ENCODE peak calls at places on chromosomes 7 and 10, in four cellular contexts. N is cardiac muscle cell, C is ovary, O is chondrocyte. Z is an unnamed sample.

GRCh38 chr10:119360181-119360921 is 153.0 kb downstream of the GRK5 start:
- DNase-seq in N (no peak), O (no peak), C (no peak), Z (no peak)

GRCh38 chr7:74709880-74710671 is 52.6 kb downstream of the GTF2I start:
- DNase-seq in C (no peak), O (no peak), N (no peak), Z (no peak)

GRCh38 chr10:61589547-61590243 is 73.0 kb upstream of the CABCOCO1 start:
- DNase-seq in O (no peak), C (no peak), N (no peak), Z (no peak)

GRCh38 chr10:15325243-15326002 is 45.7 kb downstream of the FAM171A1 start:
- DNase-seq in O (no peak), N (no peak), C (no peak), Z (no peak)

GRCh38 chr7:32496052-32496813 is 944 bp downstream of the AVL9 start:
- DNase-seq in N (no peak), O (no peak), C (no peak), Z (no peak)

GRCh38 chr10:86632009-86632800 is 22.1 kb upstream of the OPN4 start:
- DNase-seq in O (no peak), C (no peak), N (peak), Z (no peak)

GRCh38 chr7:140230517-140230861 is 53.7 kb upstream of the KDM7A start:
- DNase-seq in C (no peak), O (no peak), N (no peak), Z (peak)

GRCh38 chr10:62083868-62084267 is 182.4 kb downstream of the ARID5B start:
- DNase-seq in N (peak), C (peak), O (no peak), Z (no peak)

GRCh38 chr10:14926061-14926470 is 27.8 kb downstream of the DCLRE1C start:
- DNase-seq in O (no peak), N (no peak), C (no peak), Z (no peak)

GRCh38 chr7:34222316-34222715 is 317.0 kb downstream of the BMPER start:
- DNase-seq in O (no peak), N (no peak), C (no peak), Z (no peak)

GRCh38 chr10:77500754-77501151 is 136.9 kb downstream of the KCNMA1 start:
- DNase-seq in C (no peak), O (no peak), N (no peak), Z (no peak)

GRCh38 chr10:244227-244626 is 109.0 kb downstream of the ZMYND11 start:
- DNase-seq in O (no peak), C (no peak), N (no peak), Z (no peak)

GRCh38 chr7:85535974-85536729 is 349.3 kb upstream of the SEMA3D start:
- DNase-seq in N (no peak), C (no peak), O (no peak), Z (no peak)

GRCh38 chr7:18276380-18276779 is 219.2 kb upstream of the HDAC9 start:
- DNase-seq in O (no peak), C (no peak), N (no peak), Z (no peak)
- TF ChIP-seq CTCF in O (peak), C (no peak), N (no peak), Z (no peak)

GRCh38 chr10:68406815-68407585 is at the start of gene RUFY2:
- DNase-seq in N (peak), C (peak), O (peak), Z (peak)
- TF ChIP-seq CTCF in N (peak), C (peak), O (peak), Z (no peak)

GRCh38 chr10:60069311-60069710 is 163.0 kb upstream of the CCDC6 start:
- DNase-seq in C (no peak), N (no peak), O (no peak), Z (no peak)

GRCh38 chr10:60073397-60073780 is 167.0 kb upstream of the CCDC6 start:
- DNase-seq in C (no peak), N (no peak), O (no peak), Z (no peak)

DNA sequence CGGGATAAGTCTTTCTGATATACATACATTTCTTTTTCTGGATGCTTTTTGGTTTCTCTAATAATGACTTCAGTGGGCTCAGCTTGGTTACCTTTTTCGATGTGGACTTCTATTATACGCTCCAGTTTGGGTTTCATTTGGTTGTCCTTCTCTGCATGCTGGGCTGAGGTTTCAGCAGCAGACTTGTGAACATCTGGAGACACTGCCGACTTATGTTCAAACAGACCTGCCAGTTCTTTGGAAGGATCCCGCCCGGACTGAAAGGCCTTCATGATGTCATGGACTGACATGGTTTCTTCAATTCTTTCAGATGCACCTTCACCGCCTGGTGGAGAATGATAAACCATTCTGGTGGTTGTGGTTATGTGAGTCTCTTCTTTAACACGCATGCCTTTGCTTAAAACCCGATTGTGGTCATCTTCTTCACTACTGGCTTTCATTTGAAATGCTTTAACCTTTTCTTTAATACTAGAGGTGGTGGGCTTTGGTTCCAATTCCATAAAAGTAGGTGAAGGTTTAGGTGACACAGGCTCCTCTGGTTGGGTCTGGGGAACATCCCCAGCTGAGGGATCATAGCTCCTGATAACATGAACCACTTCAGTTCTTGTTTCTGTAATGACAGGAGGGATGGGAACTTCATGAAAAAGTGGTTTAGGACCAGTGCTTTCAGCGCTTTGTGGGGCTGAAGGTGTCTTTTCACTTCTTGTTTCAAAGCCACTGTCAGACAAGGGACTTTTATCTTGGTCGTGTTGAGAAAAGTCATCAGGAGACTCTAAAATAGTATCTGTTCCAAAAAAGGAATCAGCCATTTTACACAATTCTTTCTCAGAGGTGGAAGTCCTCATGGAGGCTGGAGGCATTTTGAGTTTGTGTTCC is 167.7 kb upstream of the CCDC6 start:
- DNase-seq in N (no peak), C (no peak), O (no peak), Z (no peak)
- TF ChIP-seq CTCF in N (no peak), C (no peak), O (no peak), Z (no peak)

GRCh38 chr7:121605297-121605640 is 209.2 kb upstream of the FAM3C start:
- DNase-seq in C (no peak), O (no peak), N (peak), Z (no peak)
- TF ChIP-seq CTCF in C (no peak), O (peak), N (peak), Z (no peak)

DNA sequence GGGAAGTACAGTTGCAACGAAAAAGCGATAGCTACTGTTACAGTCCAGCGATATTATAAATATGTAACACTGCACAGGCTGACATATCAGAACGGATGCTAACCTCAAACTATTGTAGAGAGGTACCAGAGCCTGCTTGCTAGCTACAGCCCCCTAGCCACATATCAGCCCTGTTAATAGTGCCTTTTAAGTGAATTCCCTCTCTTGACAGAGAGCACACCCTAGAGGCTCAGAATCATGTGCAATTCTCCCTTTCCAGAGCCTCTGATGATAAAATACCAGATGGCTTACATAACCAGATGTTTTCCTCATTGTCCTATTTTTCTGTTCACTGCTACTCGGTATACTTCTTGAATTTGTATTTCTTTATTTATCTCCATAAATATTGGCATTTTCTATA is 960.7 kb upstream of the CELF2 start:
- DNase-seq in N (peak), C (no peak), O (no peak), Z (no peak)
- TF ChIP-seq CTCF in N (peak), C (no peak), O (no peak), Z (no peak)